ENCODE peak calls at places on chromosome 19, in nine cellular contexts. One of them, this sample, is unnamed.

GRCh38 chr19:19652482-19653295 is 9.2 kb upstream of the GMIP start:
- DNase-seq in heart right ventricle: no peak
- DNase-seq in pancreas: no peak
- DNase-seq in uterus: no peak
- DNase-seq in breast epithelium: no peak
- DNase-seq in left ventricle myocardium inferior: no peak
- DNase-seq in tibial nerve: no peak
- DNase-seq in WERI-Rb-1: no peak
- DNase-seq in lung: no peak
- DNase-seq in this sample: no peak

GRCh38 chr19:57712222-57712621 is 3.2 kb upstream of the ZNF154 start:
- DNase-seq in heart right ventricle: no peak
- DNase-seq in pancreas: no peak
- DNase-seq in uterus: no peak
- DNase-seq in breast epithelium: no peak
- DNase-seq in left ventricle myocardium inferior: no peak
- DNase-seq in tibial nerve: no peak
- DNase-seq in WERI-Rb-1: no peak
- DNase-seq in lung: no peak
- DNase-seq in this sample: no peak

GRCh38 chr19:53771133-53771532 is 53.0 kb downstream of the NLRP12 start:
- DNase-seq in heart right ventricle: no peak
- DNase-seq in pancreas: no peak
- DNase-seq in uterus: no peak
- DNase-seq in breast epithelium: no peak
- DNase-seq in left ventricle myocardium inferior: no peak
- DNase-seq in tibial nerve: no peak
- DNase-seq in WERI-Rb-1: no peak
- DNase-seq in lung: no peak
- DNase-seq in this sample: no peak

GRCh38 chr19:3189702-3190469 is 4.2 kb downstream of the NCLN start:
- DNase-seq in heart right ventricle: no peak
- DNase-seq in pancreas: peak
- DNase-seq in uterus: no peak
- DNase-seq in breast epithelium: no peak
- DNase-seq in left ventricle myocardium inferior: no peak
- DNase-seq in tibial nerve: no peak
- DNase-seq in WERI-Rb-1: peak
- DNase-seq in lung: no peak
- DNase-seq in this sample: no peak

GRCh38 chr19:3753631-3754410 is 7.7 kb downstream of the APBA3 start:
- DNase-seq in heart right ventricle: no peak
- DNase-seq in pancreas: no peak
- DNase-seq in uterus: no peak
- DNase-seq in breast epithelium: no peak
- DNase-seq in left ventricle myocardium inferior: no peak
- DNase-seq in tibial nerve: no peak
- DNase-seq in WERI-Rb-1: no peak
- DNase-seq in lung: no peak
- DNase-seq in this sample: no peak

GRCh38 chr19:5690955-5691204 is 785 bp downstream of the RPL36 start:
- DNase-seq in heart right ventricle: no peak
- DNase-seq in pancreas: no peak
- DNase-seq in uterus: no peak
- DNase-seq in breast epithelium: no peak
- DNase-seq in left ventricle myocardium inferior: no peak
- DNase-seq in tibial nerve: no peak
- DNase-seq in WERI-Rb-1: no peak
- DNase-seq in lung: no peak
- DNase-seq in this sample: no peak

GRCh38 chr19:58279042-58279924 is 528 bp downstream of the ZNF8 start:
- DNase-seq in heart right ventricle: peak
- DNase-seq in pancreas: peak
- DNase-seq in uterus: peak
- DNase-seq in breast epithelium: peak
- DNase-seq in left ventricle myocardium inferior: peak
- DNase-seq in tibial nerve: peak
- DNase-seq in WERI-Rb-1: peak
- DNase-seq in lung: peak
- DNase-seq in this sample: peak

GRCh38 chr19:33344210-33344609 is 29.3 kb upstream of the CEBPG start:
- DNase-seq in heart right ventricle: peak
- DNase-seq in pancreas: no peak
- DNase-seq in uterus: peak
- DNase-seq in breast epithelium: no peak
- DNase-seq in left ventricle myocardium inferior: no peak
- DNase-seq in tibial nerve: no peak
- DNase-seq in WERI-Rb-1: no peak
- DNase-seq in lung: no peak
- DNase-seq in this sample: no peak

GRCh38 chr19:7987084-7987768 is 18.2 kb downstream of the ELAVL1 start:
- DNase-seq in heart right ventricle: no peak
- DNase-seq in pancreas: no peak
- DNase-seq in uterus: no peak
- DNase-seq in breast epithelium: no peak
- DNase-seq in left ventricle myocardium inferior: no peak
- DNase-seq in tibial nerve: no peak
- DNase-seq in WERI-Rb-1: no peak
- DNase-seq in lung: no peak
- DNase-seq in this sample: no peak

GRCh38 chr19:47228168-47228936 is 2.6 kb downstream of the BBC3 start:
- DNase-seq in heart right ventricle: no peak
- DNase-seq in pancreas: peak
- DNase-seq in uterus: peak
- DNase-seq in breast epithelium: peak
- DNase-seq in left ventricle myocardium inferior: peak
- DNase-seq in tibial nerve: peak
- DNase-seq in WERI-Rb-1: peak
- DNase-seq in lung: no peak
- DNase-seq in this sample: no peak

GRCh38 chr19:46442808-46443450 is 14.2 kb upstream of the PNMA8C start:
- DNase-seq in heart right ventricle: no peak
- DNase-seq in pancreas: peak
- DNase-seq in uterus: peak
- DNase-seq in breast epithelium: no peak
- DNase-seq in left ventricle myocardium inferior: no peak
- DNase-seq in tibial nerve: no peak
- DNase-seq in WERI-Rb-1: no peak
- DNase-seq in lung: peak
- DNase-seq in this sample: no peak

GRCh38 chr19:47444388-47444821 is 25.1 kb upstream of the MEIS3 start:
- DNase-seq in heart right ventricle: no peak
- DNase-seq in pancreas: no peak
- DNase-seq in uterus: no peak
- DNase-seq in breast epithelium: no peak
- DNase-seq in left ventricle myocardium inferior: no peak
- DNase-seq in tibial nerve: no peak
- DNase-seq in WERI-Rb-1: no peak
- DNase-seq in lung: no peak
- DNase-seq in this sample: no peak

GRCh38 chr19:18112989-18113478 is 15.5 kb downstream of the MAST3 start:
- DNase-seq in heart right ventricle: peak
- DNase-seq in pancreas: peak
- DNase-seq in uterus: peak
- DNase-seq in breast epithelium: peak
- DNase-seq in left ventricle myocardium inferior: peak
- DNase-seq in tibial nerve: peak
- DNase-seq in WERI-Rb-1: peak
- DNase-seq in lung: peak
- DNase-seq in this sample: peak

GRCh38 chr19:21833733-21834132 is 2.2 kb downstream of the ZNF43 start:
- DNase-seq in heart right ventricle: no peak
- DNase-seq in pancreas: no peak
- DNase-seq in uterus: no peak
- DNase-seq in breast epithelium: no peak
- DNase-seq in left ventricle myocardium inferior: no peak
- DNase-seq in tibial nerve: no peak
- DNase-seq in WERI-Rb-1: no peak
- DNase-seq in lung: no peak
- DNase-seq in this sample: no peak

GRCh38 chr19:49876422-49877019 is 634 bp downstream of the AKT1S1 start:
- DNase-seq in heart right ventricle: peak
- DNase-seq in pancreas: peak
- DNase-seq in uterus: peak
- DNase-seq in breast epithelium: peak
- DNase-seq in left ventricle myocardium inferior: peak
- DNase-seq in tibial nerve: peak
- DNase-seq in WERI-Rb-1: peak
- DNase-seq in lung: peak
- DNase-seq in this sample: peak

GRCh38 chr19:49875801-49876421 is 1.2 kb downstream of the AKT1S1 start:
- DNase-seq in heart right ventricle: peak
- DNase-seq in pancreas: no peak
- DNase-seq in uterus: peak
- DNase-seq in breast epithelium: no peak
- DNase-seq in left ventricle myocardium inferior: peak
- DNase-seq in tibial nerve: peak
- DNase-seq in WERI-Rb-1: peak
- DNase-seq in lung: peak
- DNase-seq in this sample: no peak

GRCh38 chr19:49873834-49874233 is 3.3 kb downstream of the AKT1S1 start:
- DNase-seq in heart right ventricle: no peak
- DNase-seq in pancreas: peak
- DNase-seq in uterus: no peak
- DNase-seq in breast epithelium: no peak
- DNase-seq in left ventricle myocardium inferior: no peak
- DNase-seq in tibial nerve: no peak
- DNase-seq in WERI-Rb-1: no peak
- DNase-seq in lung: no peak
- DNase-seq in this sample: no peak

GRCh38 chr19:49874503-49875157 is 2.5 kb downstream of the AKT1S1 start:
- DNase-seq in heart right ventricle: no peak
- DNase-seq in pancreas: peak
- DNase-seq in uterus: no peak
- DNase-seq in breast epithelium: no peak
- DNase-seq in left ventricle myocardium inferior: no peak
- DNase-seq in tibial nerve: no peak
- DNase-seq in WERI-Rb-1: no peak
- DNase-seq in lung: no peak
- DNase-seq in this sample: no peak

DNA sequence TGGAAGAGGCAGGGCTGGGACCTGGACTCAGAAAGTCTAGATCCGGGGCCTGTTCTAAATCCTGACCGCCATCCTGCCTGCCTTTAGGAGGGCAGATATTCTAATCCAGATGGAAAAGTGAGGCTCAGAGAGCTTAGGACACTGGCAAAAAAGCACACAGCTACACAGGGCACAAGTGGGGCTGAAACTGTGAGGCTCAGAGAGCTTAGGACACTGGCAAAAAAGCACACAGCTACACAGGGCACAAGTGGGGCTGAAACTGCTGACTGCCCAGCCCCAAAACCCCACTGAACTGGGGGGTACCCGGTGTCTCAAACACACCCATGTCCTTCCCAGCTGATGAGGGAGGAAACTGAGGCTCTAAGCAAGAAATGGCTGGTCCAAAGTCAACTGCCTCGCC is 2.0 kb downstream of the AKT1S1 start:
- DNase-seq in heart right ventricle: no peak
- DNase-seq in pancreas: peak
- DNase-seq in uterus: no peak
- DNase-seq in breast epithelium: no peak
- DNase-seq in left ventricle myocardium inferior: no peak
- DNase-seq in tibial nerve: no peak
- DNase-seq in WERI-Rb-1: no peak
- DNase-seq in lung: no peak
- DNase-seq in this sample: no peak
- H3K4me3 ChIP-seq in heart right ventricle: peak
- H3K4me3 ChIP-seq in pancreas: no peak
- H3K4me3 ChIP-seq in uterus: no peak
- H3K4me3 ChIP-seq in breast epithelium: peak
- H3K4me3 ChIP-seq in left ventricle myocardium inferior: peak
- H3K4me3 ChIP-seq in tibial nerve: peak
- H3K4me3 ChIP-seq in WERI-Rb-1: peak
- H3K4me3 ChIP-seq in lung: no peak
- H3K4me3 ChIP-seq in this sample: peak

GRCh38 chr19:42369433-42370067 is 20.5 kb downstream of the CNFN start:
- DNase-seq in heart right ventricle: no peak
- DNase-seq in pancreas: no peak
- DNase-seq in uterus: no peak
- DNase-seq in breast epithelium: no peak
- DNase-seq in left ventricle myocardium inferior: no peak
- DNase-seq in tibial nerve: no peak
- DNase-seq in WERI-Rb-1: no peak
- DNase-seq in lung: no peak
- DNase-seq in this sample: no peak
- TF ChIP-seq CTCF in heart right ventricle: no peak
- TF ChIP-seq CTCF in pancreas: no peak
- TF ChIP-seq CTCF in uterus: no peak
- TF ChIP-seq CTCF in breast epithelium: no peak
- TF ChIP-seq CTCF in left ventricle myocardium inferior: no peak
- TF ChIP-seq CTCF in tibial nerve: no peak
- TF ChIP-seq CTCF in WERI-Rb-1: no peak
- TF ChIP-seq CTCF in lung: no peak
- TF ChIP-seq CTCF in this sample: no peak

DNA sequence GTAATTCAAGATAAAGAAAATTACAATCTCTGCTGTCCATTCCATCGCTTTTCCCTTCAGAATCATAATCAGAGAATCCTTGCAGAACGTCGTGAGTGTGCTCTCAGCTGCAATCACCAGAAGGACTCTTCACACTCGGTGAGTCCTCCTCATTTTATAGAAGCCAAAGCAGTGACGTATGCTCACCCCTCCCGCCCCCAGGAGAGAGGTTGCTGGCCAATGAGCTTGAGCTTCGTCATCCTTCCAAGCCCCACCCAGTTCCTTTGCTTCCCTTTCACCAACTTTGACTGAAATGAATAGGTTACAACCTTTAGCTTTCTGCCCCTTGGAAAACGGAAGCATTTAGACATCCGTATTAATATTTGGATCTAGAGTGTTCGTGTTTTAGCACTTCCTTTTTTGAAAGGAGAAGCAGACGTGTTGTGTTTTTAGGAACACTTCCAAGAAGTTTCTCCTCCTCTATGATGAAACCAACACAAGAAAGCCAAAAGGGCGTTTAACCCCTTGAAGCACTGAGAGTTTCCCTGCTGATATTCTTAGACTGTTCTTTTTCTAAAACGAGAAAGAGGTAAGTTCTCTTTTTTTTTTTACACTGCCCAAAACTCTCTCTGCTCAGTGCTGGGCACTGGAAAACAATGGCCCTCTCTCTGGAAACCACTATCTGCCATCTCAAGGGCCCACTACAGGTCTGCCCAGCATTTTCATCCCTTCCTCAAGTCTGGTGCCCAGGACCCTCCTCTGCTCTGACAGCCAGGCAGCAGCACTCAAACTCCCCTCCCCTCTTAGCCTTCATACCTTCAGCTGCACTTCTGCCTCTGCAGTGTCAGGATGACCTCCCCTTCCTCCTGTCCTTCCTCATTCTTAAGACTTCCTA is 44.3 kb upstream of the CEACAM21 start:
- DNase-seq in heart right ventricle: peak
- DNase-seq in pancreas: peak
- DNase-seq in uterus: peak
- DNase-seq in breast epithelium: peak
- DNase-seq in left ventricle myocardium inferior: peak
- DNase-seq in tibial nerve: peak
- DNase-seq in WERI-Rb-1: no peak
- DNase-seq in lung: peak
- DNase-seq in this sample: no peak
- H3K4me3 ChIP-seq in heart right ventricle: peak
- H3K4me3 ChIP-seq in pancreas: no peak
- H3K4me3 ChIP-seq in uterus: no peak
- H3K4me3 ChIP-seq in breast epithelium: peak
- H3K4me3 ChIP-seq in left ventricle myocardium inferior: peak
- H3K4me3 ChIP-seq in tibial nerve: peak
- H3K4me3 ChIP-seq in WERI-Rb-1: no peak
- H3K4me3 ChIP-seq in lung: no peak
- H3K4me3 ChIP-seq in this sample: no peak

GRCh38 chr19:14434157-14434501 is 1.0 kb downstream of the PKN1 start:
- DNase-seq in heart right ventricle: no peak
- DNase-seq in pancreas: no peak
- DNase-seq in uterus: no peak
- DNase-seq in breast epithelium: no peak
- DNase-seq in left ventricle myocardium inferior: no peak
- DNase-seq in tibial nerve: no peak
- DNase-seq in WERI-Rb-1: no peak
- DNase-seq in lung: no peak
- DNase-seq in this sample: no peak
- TF ChIP-seq CTCF in heart right ventricle: no peak
- TF ChIP-seq CTCF in pancreas: no peak
- TF ChIP-seq CTCF in uterus: no peak
- TF ChIP-seq CTCF in breast epithelium: no peak
- TF ChIP-seq CTCF in left ventricle myocardium inferior: no peak
- TF ChIP-seq CTCF in tibial nerve: no peak
- TF ChIP-seq CTCF in WERI-Rb-1: no peak
- TF ChIP-seq CTCF in lung: no peak
- TF ChIP-seq CTCF in this sample: no peak